ENCODE peak calls at places on chromosome 18, in nine cellular contexts. One of them, this sample, is unnamed.

GRCh38 chr18:79526468-79527460 is 131.0 kb downstream of the NFATC1 start:
- DNase-seq in astrocyte of the cerebellum: no peak
- DNase-seq in adrenal gland: no peak
- DNase-seq in tibial artery: peak; percentile 69
- DNase-seq in HCT116: no peak
- DNase-seq in AG10803: no peak
- DNase-seq in cardiac fibroblast: no peak
- DNase-seq in fibroblast of mammary gland: no peak
- DNase-seq in choroid plexus epithelial cell: no peak
- DNase-seq in this sample: no peak

GRCh38 chr18:36412778-36413177 is 115.3 kb downstream of the FHOD3 start:
- DNase-seq in astrocyte of the cerebellum: peak; percentile 8
- DNase-seq in AG10803: no peak
- DNase-seq in adrenal gland: no peak
- DNase-seq in tibial artery: no peak
- DNase-seq in choroid plexus epithelial cell: peak; percentile 29
- DNase-seq in HCT116: no peak
- DNase-seq in fibroblast of mammary gland: peak; percentile 50
- DNase-seq in cardiac fibroblast: peak; percentile 56
- DNase-seq in this sample: no peak

GRCh38 chr18:58862404-58862803 is 2.3 kb upstream of the ZNF532 start:
- DNase-seq in choroid plexus epithelial cell: no peak
- DNase-seq in fibroblast of mammary gland: no peak
- DNase-seq in astrocyte of the cerebellum: no peak
- DNase-seq in adrenal gland: no peak
- DNase-seq in HCT116: no peak
- DNase-seq in tibial artery: peak; percentile 35
- DNase-seq in cardiac fibroblast: no peak
- DNase-seq in AG10803: no peak
- DNase-seq in this sample: no peak

GRCh38 chr18:57698571-57699276 is 77.1 kb upstream of the NARS1 start:
- DNase-seq in tibial artery: no peak
- DNase-seq in choroid plexus epithelial cell: peak; percentile 82
- DNase-seq in HCT116: no peak
- DNase-seq in astrocyte of the cerebellum: peak; percentile 33
- DNase-seq in adrenal gland: no peak
- DNase-seq in fibroblast of mammary gland: peak; percentile 90
- DNase-seq in cardiac fibroblast: peak; percentile 58
- DNase-seq in AG10803: peak; percentile 71
- DNase-seq in this sample: no peak

GRCh38 chr18:72866572-72866900 is 1.3 kb downstream of the NETO1 start:
- DNase-seq in cardiac fibroblast: no peak
- DNase-seq in tibial artery: no peak
- DNase-seq in choroid plexus epithelial cell: no peak
- DNase-seq in AG10803: no peak
- DNase-seq in fibroblast of mammary gland: no peak
- DNase-seq in astrocyte of the cerebellum: no peak
- DNase-seq in HCT116: no peak
- DNase-seq in adrenal gland: no peak
- DNase-seq in this sample: no peak

GRCh38 chr18:32139835-32140283 is 48.2 kb downstream of the RNF138 start:
- DNase-seq in tibial artery: no peak
- DNase-seq in cardiac fibroblast: no peak
- DNase-seq in HCT116: no peak
- DNase-seq in fibroblast of mammary gland: no peak
- DNase-seq in astrocyte of the cerebellum: no peak
- DNase-seq in choroid plexus epithelial cell: no peak
- DNase-seq in AG10803: no peak
- DNase-seq in adrenal gland: no peak
- DNase-seq in this sample: no peak

GRCh38 chr18:65380986-65381385 is 369.8 kb upstream of the CDH7 start:
- DNase-seq in fibroblast of mammary gland: no peak
- DNase-seq in adrenal gland: no peak
- DNase-seq in HCT116: no peak
- DNase-seq in cardiac fibroblast: no peak
- DNase-seq in AG10803: no peak
- DNase-seq in astrocyte of the cerebellum: no peak
- DNase-seq in tibial artery: no peak
- DNase-seq in choroid plexus epithelial cell: no peak
- DNase-seq in this sample: no peak

GRCh38 chr18:69158949-69159348 is 241.7 kb upstream of the DOK6 start:
- DNase-seq in HCT116: no peak
- DNase-seq in astrocyte of the cerebellum: no peak
- DNase-seq in fibroblast of mammary gland: no peak
- DNase-seq in cardiac fibroblast: no peak
- DNase-seq in AG10803: no peak
- DNase-seq in adrenal gland: no peak
- DNase-seq in tibial artery: no peak
- DNase-seq in choroid plexus epithelial cell: no peak
- DNase-seq in this sample: no peak

DNA sequence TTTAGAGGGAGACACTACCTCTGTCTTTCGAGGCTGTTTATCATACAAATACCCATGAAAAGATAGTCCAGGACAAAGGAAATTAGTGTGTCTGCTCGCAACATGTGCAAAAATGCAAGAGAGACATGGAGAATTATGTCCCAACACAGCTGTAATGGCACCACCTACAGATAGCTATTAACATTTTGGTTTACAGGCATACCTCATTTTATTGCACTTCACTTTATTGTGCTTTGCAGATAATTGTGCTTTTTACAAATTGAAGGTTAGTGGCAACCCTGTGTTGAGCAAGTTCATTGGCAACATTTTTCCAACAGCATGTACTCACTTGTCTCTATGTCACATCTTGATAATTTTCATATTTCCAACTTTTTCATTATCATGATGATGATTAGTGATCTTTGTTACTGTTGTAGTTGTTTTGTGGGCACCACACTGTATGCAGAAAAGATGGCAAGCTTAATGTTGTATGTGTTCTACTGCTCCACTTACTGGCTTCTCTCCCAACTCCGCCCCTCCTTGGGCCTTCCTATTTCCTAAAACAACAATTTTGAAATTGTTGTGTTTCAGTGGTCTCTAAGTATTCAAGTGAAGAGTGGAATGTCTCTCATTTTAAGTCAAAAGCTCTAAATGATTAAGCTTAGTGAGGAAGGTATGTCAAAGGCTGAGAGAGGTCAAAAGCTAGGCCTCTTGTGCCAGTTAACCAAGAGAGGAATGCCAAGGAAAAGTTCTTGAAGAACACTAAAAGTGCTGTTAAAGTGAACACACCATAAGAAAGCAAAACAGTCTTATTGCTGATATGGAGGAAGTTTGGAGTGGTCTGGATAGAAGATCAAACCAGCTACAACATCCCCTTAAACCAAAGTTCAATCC is 52.0 kb downstream of the ANKRD12 start:
- DNase-seq in tibial artery: no peak
- DNase-seq in AG10803: no peak
- DNase-seq in cardiac fibroblast: no peak
- DNase-seq in HCT116: no peak
- DNase-seq in fibroblast of mammary gland: no peak
- DNase-seq in choroid plexus epithelial cell: no peak
- DNase-seq in astrocyte of the cerebellum: no peak
- DNase-seq in adrenal gland: no peak
- DNase-seq in this sample: peak; percentile 18
- TF ChIP-seq CTCF in tibial artery: no peak
- TF ChIP-seq CTCF in AG10803: no peak
- TF ChIP-seq CTCF in cardiac fibroblast: no peak
- TF ChIP-seq CTCF in HCT116: no peak
- TF ChIP-seq CTCF in fibroblast of mammary gland: no peak
- TF ChIP-seq CTCF in choroid plexus epithelial cell: no peak
- TF ChIP-seq CTCF in astrocyte of the cerebellum: no peak
- TF ChIP-seq CTCF in adrenal gland: no peak
- TF ChIP-seq CTCF in this sample: no peak

DNA sequence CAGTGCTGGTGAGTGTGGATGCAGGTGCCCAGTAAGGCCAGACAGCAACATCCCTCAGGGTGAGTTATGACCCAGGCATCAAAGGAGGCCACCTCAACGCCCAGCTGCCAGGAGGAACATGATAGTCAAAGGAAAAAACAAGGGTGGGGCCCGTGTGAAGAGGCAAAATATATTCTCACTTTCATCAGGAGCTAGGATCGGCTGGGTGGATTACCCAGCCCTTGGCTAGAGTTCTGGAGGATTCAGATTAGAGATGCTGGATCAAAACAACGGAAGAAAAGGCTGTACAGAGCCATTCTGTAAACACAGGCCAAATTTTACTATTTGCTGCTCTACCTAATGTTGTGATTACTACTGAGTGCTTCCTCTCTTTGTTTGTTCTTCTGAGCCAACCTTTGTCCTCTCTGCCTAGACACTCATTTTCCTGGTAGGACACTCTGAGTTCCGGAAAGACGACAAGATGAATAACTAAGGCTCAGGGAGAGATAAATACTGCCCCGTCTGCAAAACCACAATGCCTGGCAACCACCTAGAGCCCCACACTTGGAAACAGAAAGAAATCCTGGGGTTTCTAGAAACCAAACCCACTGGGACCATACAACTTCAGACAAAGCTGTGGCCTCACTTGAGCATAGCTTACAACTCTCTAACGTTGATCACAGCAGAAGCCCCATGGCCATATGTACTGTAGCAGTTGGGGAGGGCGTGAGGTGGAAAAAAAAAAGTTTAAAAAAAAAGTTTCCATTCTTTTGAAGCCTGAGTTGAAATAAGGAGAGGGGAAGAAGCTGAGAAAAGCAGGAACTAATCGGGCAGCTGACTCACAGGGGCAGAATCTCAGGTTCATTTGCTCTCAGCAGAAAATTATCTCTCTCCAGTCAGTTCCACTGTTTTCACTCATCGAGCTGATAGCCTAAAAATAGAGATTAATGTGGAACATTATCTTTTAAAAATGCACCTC is 17.8 kb upstream of the PMAIP1 start:
- DNase-seq in cardiac fibroblast: peak; percentile 68
- DNase-seq in tibial artery: no peak
- DNase-seq in AG10803: peak; percentile 56
- DNase-seq in choroid plexus epithelial cell: peak; percentile 82
- DNase-seq in HCT116: no peak
- DNase-seq in astrocyte of the cerebellum: peak; percentile 80
- DNase-seq in adrenal gland: no peak
- DNase-seq in fibroblast of mammary gland: peak; percentile 43
- DNase-seq in this sample: no peak
- H3K4me3 ChIP-seq in cardiac fibroblast: no peak overlapping the region
- H3K4me3 ChIP-seq in tibial artery: no peak overlapping the region
- H3K4me3 ChIP-seq in AG10803: no peak overlapping the region
- H3K4me3 ChIP-seq in choroid plexus epithelial cell: no peak overlapping the region
- H3K4me3 ChIP-seq in HCT116: peak overlapping the region; percentile 8
- H3K4me3 ChIP-seq in astrocyte of the cerebellum: no peak overlapping the region
- H3K4me3 ChIP-seq in adrenal gland: no peak overlapping the region
- H3K4me3 ChIP-seq in fibroblast of mammary gland: no peak overlapping the region
- H3K4me3 ChIP-seq in this sample: no peak overlapping the region

GRCh38 chr18:56309104-56309503 is 329.3 kb downstream of the TXNL1 start:
- DNase-seq in choroid plexus epithelial cell: no peak
- DNase-seq in tibial artery: no peak
- DNase-seq in AG10803: no peak
- DNase-seq in astrocyte of the cerebellum: no peak
- DNase-seq in adrenal gland: no peak
- DNase-seq in HCT116: no peak
- DNase-seq in fibroblast of mammary gland: no peak
- DNase-seq in cardiac fibroblast: peak; percentile 18
- DNase-seq in this sample: no peak

GRCh38 chr18:56316727-56317126 is 321.7 kb downstream of the TXNL1 start:
- DNase-seq in cardiac fibroblast: no peak
- DNase-seq in tibial artery: no peak
- DNase-seq in astrocyte of the cerebellum: no peak
- DNase-seq in adrenal gland: no peak
- DNase-seq in AG10803: no peak
- DNase-seq in fibroblast of mammary gland: no peak
- DNase-seq in choroid plexus epithelial cell: no peak
- DNase-seq in HCT116: no peak
- DNase-seq in this sample: no peak

GRCh38 chr18:56312554-56312953 is 325.8 kb downstream of the TXNL1 start:
- DNase-seq in choroid plexus epithelial cell: peak; percentile 18
- DNase-seq in tibial artery: no peak
- DNase-seq in astrocyte of the cerebellum: no peak
- DNase-seq in AG10803: no peak
- DNase-seq in adrenal gland: no peak
- DNase-seq in fibroblast of mammary gland: no peak
- DNase-seq in cardiac fibroblast: no peak
- DNase-seq in HCT116: no peak
- DNase-seq in this sample: no peak

GRCh38 chr18:56315363-56315762 is 323.0 kb downstream of the TXNL1 start:
- DNase-seq in HCT116: no peak
- DNase-seq in tibial artery: no peak
- DNase-seq in choroid plexus epithelial cell: peak; percentile 13
- DNase-seq in fibroblast of mammary gland: peak; percentile 56
- DNase-seq in cardiac fibroblast: peak; percentile 43
- DNase-seq in adrenal gland: no peak
- DNase-seq in AG10803: peak; percentile 67
- DNase-seq in astrocyte of the cerebellum: no peak
- DNase-seq in this sample: no peak

DNA sequence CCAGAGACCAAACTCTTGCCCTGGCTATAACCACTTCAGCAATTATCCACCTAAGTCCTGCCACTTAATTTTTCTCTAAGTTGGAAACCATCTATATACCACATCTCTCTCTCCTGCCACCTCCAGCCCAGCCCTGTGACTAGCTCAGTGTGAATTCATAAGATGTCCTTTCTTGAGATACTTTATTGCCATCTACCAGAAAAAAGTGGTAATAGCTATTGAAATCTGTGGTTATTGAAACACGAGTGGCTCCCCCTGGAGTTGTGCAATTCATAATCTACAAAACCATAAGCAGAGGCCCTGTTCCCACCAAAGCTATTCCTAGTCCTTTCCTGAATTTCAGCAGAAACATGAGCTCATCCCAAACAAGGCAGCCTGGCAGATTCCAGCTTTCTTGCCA is 324.0 kb downstream of the TXNL1 start:
- DNase-seq in adrenal gland: no peak
- DNase-seq in HCT116: no peak
- DNase-seq in fibroblast of mammary gland: peak; percentile 29
- DNase-seq in cardiac fibroblast: peak; percentile 22
- DNase-seq in astrocyte of the cerebellum: no peak
- DNase-seq in choroid plexus epithelial cell: no peak
- DNase-seq in AG10803: peak; percentile 45
- DNase-seq in tibial artery: no peak
- DNase-seq in this sample: no peak
- TF ChIP-seq CTCF in adrenal gland: no peak
- TF ChIP-seq CTCF in HCT116: no peak
- TF ChIP-seq CTCF in fibroblast of mammary gland: no peak
- TF ChIP-seq CTCF in cardiac fibroblast: no peak
- TF ChIP-seq CTCF in astrocyte of the cerebellum: peak; percentile 7
- TF ChIP-seq CTCF in choroid plexus epithelial cell: no peak
- TF ChIP-seq CTCF in AG10803: peak; percentile 28
- TF ChIP-seq CTCF in tibial artery: no peak
- TF ChIP-seq CTCF in this sample: peak; percentile 13

GRCh38 chr18:48932822-48933510 is 17.8 kb downstream of the SMAD7 start:
- DNase-seq in fibroblast of mammary gland: no peak
- DNase-seq in adrenal gland: no peak
- DNase-seq in cardiac fibroblast: peak; percentile 33
- DNase-seq in HCT116: no peak
- DNase-seq in AG10803: no peak
- DNase-seq in tibial artery: peak; percentile 75
- DNase-seq in choroid plexus epithelial cell: peak; percentile 55
- DNase-seq in astrocyte of the cerebellum: no peak
- DNase-seq in this sample: no peak

GRCh38 chr18:48931680-48932461 is 18.9 kb downstream of the SMAD7 start:
- DNase-seq in adrenal gland: no peak
- DNase-seq in HCT116: no peak
- DNase-seq in astrocyte of the cerebellum: no peak
- DNase-seq in choroid plexus epithelial cell: no peak
- DNase-seq in cardiac fibroblast: no peak
- DNase-seq in AG10803: no peak
- DNase-seq in tibial artery: peak; percentile 62
- DNase-seq in fibroblast of mammary gland: no peak
- DNase-seq in this sample: no peak

GRCh38 chr18:48933578-48934399 is 17.0 kb downstream of the SMAD7 start:
- DNase-seq in choroid plexus epithelial cell: no peak
- DNase-seq in cardiac fibroblast: no peak
- DNase-seq in fibroblast of mammary gland: no peak
- DNase-seq in adrenal gland: no peak
- DNase-seq in AG10803: no peak
- DNase-seq in astrocyte of the cerebellum: no peak
- DNase-seq in tibial artery: peak; percentile 67
- DNase-seq in HCT116: no peak
- DNase-seq in this sample: no peak

GRCh38 chr18:48930926-48931325 is 19.8 kb downstream of the SMAD7 start:
- DNase-seq in adrenal gland: no peak
- DNase-seq in tibial artery: no peak
- DNase-seq in choroid plexus epithelial cell: no peak
- DNase-seq in cardiac fibroblast: no peak
- DNase-seq in astrocyte of the cerebellum: no peak
- DNase-seq in fibroblast of mammary gland: no peak
- DNase-seq in AG10803: no peak
- DNase-seq in HCT116: no peak
- DNase-seq in this sample: no peak

DNA sequence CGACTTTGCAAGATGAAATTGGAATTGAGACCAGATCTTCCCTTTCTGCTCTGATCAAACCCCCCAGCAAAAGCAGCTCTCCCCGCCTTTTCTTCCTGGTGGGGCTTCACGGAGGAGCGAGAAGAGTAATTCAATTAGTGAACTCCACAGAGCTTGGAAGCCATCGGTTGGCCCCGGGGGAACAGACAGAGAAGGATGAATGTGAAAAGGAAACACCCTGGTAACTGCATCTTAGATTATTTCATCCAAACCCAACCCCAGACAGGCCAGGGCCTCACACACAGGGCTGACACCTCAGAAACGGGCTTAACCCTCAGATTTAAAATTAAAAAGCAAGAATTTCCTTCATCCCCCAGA is 18.3 kb downstream of the SMAD7 start:
- DNase-seq in fibroblast of mammary gland: no peak
- DNase-seq in HCT116: no peak
- DNase-seq in cardiac fibroblast: no peak
- DNase-seq in AG10803: no peak
- DNase-seq in adrenal gland: no peak
- DNase-seq in astrocyte of the cerebellum: no peak
- DNase-seq in tibial artery: peak; percentile 64
- DNase-seq in choroid plexus epithelial cell: no peak
- DNase-seq in this sample: no peak
- H3K4me3 ChIP-seq in fibroblast of mammary gland: no peak overlapping the region
- H3K4me3 ChIP-seq in HCT116: no peak overlapping the region
- H3K4me3 ChIP-seq in cardiac fibroblast: no peak overlapping the region
- H3K4me3 ChIP-seq in AG10803: peak overlapping the region; percentile 4
- H3K4me3 ChIP-seq in adrenal gland: no peak overlapping the region
- H3K4me3 ChIP-seq in astrocyte of the cerebellum: no peak overlapping the region
- H3K4me3 ChIP-seq in tibial artery: peak overlapping the region; percentile 37
- H3K4me3 ChIP-seq in choroid plexus epithelial cell: no peak overlapping the region
- H3K4me3 ChIP-seq in this sample: no peak overlapping the region

This sample was measured in epithelial cell of proximal tubule.